ENCODE peak calls at places on chromosomes 11 and 22, in seven cellular contexts. One of them, this sample, is unnamed.

GRCh38 chr11:60345489-60345888 is 18.4 kb downstream of the MS4A6E start:
- DNase-seq in CD8-positive, alpha-beta T cell: no peak
- DNase-seq in A549: no peak
- DNase-seq in RWPE1: no peak
- DNase-seq in colonic mucosa: no peak
- DNase-seq in nephron progenitor cell: peak; percentile 12
- DNase-seq in AG10803: no peak
- DNase-seq in this sample: no peak

GRCh38 chr11:69541501-69542313 is 60.2 kb downstream of the LINC01488 start:
- DNase-seq in CD8-positive, alpha-beta T cell: no peak
- DNase-seq in A549: peak; percentile 80
- DNase-seq in RWPE1: no peak
- DNase-seq in colonic mucosa: no peak
- DNase-seq in nephron progenitor cell: no peak
- DNase-seq in AG10803: peak; percentile 55
- DNase-seq in this sample: peak; percentile 52

GRCh38 chr11:4680341-4680740 is 17.3 kb downstream of the OR51E2 start:
- DNase-seq in CD8-positive, alpha-beta T cell: no peak
- DNase-seq in A549: no peak
- DNase-seq in RWPE1: no peak
- DNase-seq in colonic mucosa: no peak
- DNase-seq in nephron progenitor cell: no peak
- DNase-seq in AG10803: no peak
- DNase-seq in this sample: no peak

GRCh38 chr11:103338621-103339484 is 229.6 kb downstream of the DYNC2H1 start:
- DNase-seq in CD8-positive, alpha-beta T cell: no peak
- DNase-seq in A549: no peak
- DNase-seq in RWPE1: no peak
- DNase-seq in colonic mucosa: no peak
- DNase-seq in nephron progenitor cell: peak; percentile 6
- DNase-seq in AG10803: peak; percentile 44
- DNase-seq in this sample: no peak

GRCh38 chr11:131666617-131667016 is 296.2 kb downstream of the NTM start:
- DNase-seq in CD8-positive, alpha-beta T cell: no peak
- DNase-seq in A549: no peak
- DNase-seq in RWPE1: no peak
- DNase-seq in colonic mucosa: no peak
- DNase-seq in nephron progenitor cell: no peak
- DNase-seq in AG10803: peak; percentile 78
- DNase-seq in this sample: no peak

GRCh38 chr11:75105462-75105925 is 8.8 kb upstream of the OR2AT4 start:
- DNase-seq in CD8-positive, alpha-beta T cell: no peak
- DNase-seq in A549: no peak
- DNase-seq in RWPE1: no peak
- DNase-seq in colonic mucosa: no peak
- DNase-seq in nephron progenitor cell: no peak
- DNase-seq in AG10803: no peak
- DNase-seq in this sample: no peak

GRCh38 chr22:32823024-32823730 is 21.7 kb downstream of the TIMP3 start:
- DNase-seq in CD8-positive, alpha-beta T cell: no peak
- DNase-seq in A549: peak; percentile 25
- DNase-seq in RWPE1: no peak
- DNase-seq in colonic mucosa: peak; percentile 48
- DNase-seq in nephron progenitor cell: peak; percentile 54
- DNase-seq in AG10803: no peak
- DNase-seq in this sample: no peak

GRCh38 chr11:129023968-129024676 is 81.5 kb upstream of the TP53AIP1 start:
- DNase-seq in CD8-positive, alpha-beta T cell: peak; percentile 14
- DNase-seq in A549: no peak
- DNase-seq in RWPE1: peak; percentile 82
- DNase-seq in colonic mucosa: peak; percentile 91
- DNase-seq in nephron progenitor cell: peak; percentile 3
- DNase-seq in AG10803: no peak
- DNase-seq in this sample: no peak

GRCh38 chr22:26404851-26405357 is 24.2 kb upstream of the ASPHD2 start:
- DNase-seq in CD8-positive, alpha-beta T cell: no peak
- DNase-seq in A549: no peak
- DNase-seq in RWPE1: no peak
- DNase-seq in colonic mucosa: no peak
- DNase-seq in nephron progenitor cell: no peak
- DNase-seq in AG10803: no peak
- DNase-seq in this sample: no peak

GRCh38 chr11:132632641-132633124 is 899.6 kb downstream of the OPCML start:
- DNase-seq in CD8-positive, alpha-beta T cell: no peak
- DNase-seq in A549: no peak
- DNase-seq in RWPE1: peak; percentile 60
- DNase-seq in colonic mucosa: no peak
- DNase-seq in nephron progenitor cell: no peak
- DNase-seq in AG10803: peak; percentile 99
- DNase-seq in this sample: no peak

GRCh38 chr11:117189191-117189940 is 9.8 kb upstream of the TAGLN start:
- DNase-seq in CD8-positive, alpha-beta T cell: no peak
- DNase-seq in A549: no peak
- DNase-seq in RWPE1: no peak
- DNase-seq in colonic mucosa: peak; percentile 33
- DNase-seq in nephron progenitor cell: no peak
- DNase-seq in AG10803: no peak
- DNase-seq in this sample: peak; percentile 70

GRCh38 chr22:30893434-30894370 is 74.9 kb downstream of the MORC2 start:
- DNase-seq in CD8-positive, alpha-beta T cell: no peak
- DNase-seq in A549: no peak
- DNase-seq in RWPE1: no peak
- DNase-seq in colonic mucosa: no peak
- DNase-seq in nephron progenitor cell: no peak
- DNase-seq in AG10803: no peak
- DNase-seq in this sample: no peak

GRCh38 chr11:22787055-22787454 is 42.5 kb downstream of the SVIP start:
- DNase-seq in CD8-positive, alpha-beta T cell: no peak
- DNase-seq in A549: no peak
- DNase-seq in RWPE1: no peak
- DNase-seq in colonic mucosa: no peak
- DNase-seq in nephron progenitor cell: no peak
- DNase-seq in AG10803: no peak
- DNase-seq in this sample: no peak

GRCh38 chr22:41341990-41342389 is 39.8 kb upstream of the TEF start:
- DNase-seq in CD8-positive, alpha-beta T cell: no peak
- DNase-seq in A549: no peak
- DNase-seq in RWPE1: no peak
- DNase-seq in colonic mucosa: no peak
- DNase-seq in nephron progenitor cell: no peak
- DNase-seq in AG10803: no peak
- DNase-seq in this sample: no peak

GRCh38 chr22:19691721-19692341 is 22.5 kb upstream of the SEPTIN5 start:
- DNase-seq in CD8-positive, alpha-beta T cell: no peak
- DNase-seq in A549: peak; percentile 18
- DNase-seq in RWPE1: peak; percentile 10
- DNase-seq in colonic mucosa: no peak
- DNase-seq in nephron progenitor cell: peak; percentile 37
- DNase-seq in AG10803: peak; percentile 59
- DNase-seq in this sample: peak; percentile 68

GRCh38 chr22:32995335-32995734 is 62.8 kb downstream of the SYN3 start:
- DNase-seq in CD8-positive, alpha-beta T cell: no peak
- DNase-seq in A549: no peak
- DNase-seq in RWPE1: no peak
- DNase-seq in colonic mucosa: no peak
- DNase-seq in nephron progenitor cell: no peak
- DNase-seq in AG10803: no peak
- DNase-seq in this sample: no peak

GRCh38 chr11:88310246-88310645 is 27.3 kb downstream of the CTSC start:
- DNase-seq in CD8-positive, alpha-beta T cell: no peak
- DNase-seq in A549: no peak
- DNase-seq in RWPE1: no peak
- DNase-seq in colonic mucosa: no peak
- DNase-seq in nephron progenitor cell: no peak
- DNase-seq in AG10803: peak; percentile 18
- DNase-seq in this sample: no peak

GRCh38 chr22:29726104-29726503 is 6.3 kb downstream of the CABP7 start:
- DNase-seq in CD8-positive, alpha-beta T cell: no peak
- DNase-seq in A549: no peak
- DNase-seq in RWPE1: no peak
- DNase-seq in colonic mucosa: no peak
- DNase-seq in nephron progenitor cell: no peak
- DNase-seq in AG10803: no peak
- DNase-seq in this sample: no peak

GRCh38 chr11:116813781-116814471 is 9.2 kb downstream of the APOA4 start:
- DNase-seq in CD8-positive, alpha-beta T cell: no peak
- DNase-seq in A549: no peak
- DNase-seq in RWPE1: no peak
- DNase-seq in colonic mucosa: no peak
- DNase-seq in nephron progenitor cell: no peak
- DNase-seq in AG10803: no peak
- DNase-seq in this sample: no peak

GRCh38 chr22:44193537-44193896 is 12.8 kb downstream of the PARVG start:
- DNase-seq in CD8-positive, alpha-beta T cell: no peak
- DNase-seq in A549: no peak
- DNase-seq in RWPE1: peak; percentile 7
- DNase-seq in colonic mucosa: no peak
- DNase-seq in nephron progenitor cell: no peak
- DNase-seq in AG10803: no peak
- DNase-seq in this sample: no peak

GRCh38 chr11:134939905-134940304 is 527.9 kb upstream of the B3GAT1 start:
- DNase-seq in CD8-positive, alpha-beta T cell: no peak
- DNase-seq in A549: no peak
- DNase-seq in RWPE1: no peak
- DNase-seq in colonic mucosa: no peak
- DNase-seq in nephron progenitor cell: peak; percentile 41
- DNase-seq in AG10803: no peak
- DNase-seq in this sample: no peak

GRCh38 chr22:25900880-25901279 is 158.9 kb downstream of the MYO18B start:
- DNase-seq in CD8-positive, alpha-beta T cell: no peak
- DNase-seq in A549: no peak
- DNase-seq in RWPE1: no peak
- DNase-seq in colonic mucosa: no peak
- DNase-seq in nephron progenitor cell: no peak
- DNase-seq in AG10803: no peak
- DNase-seq in this sample: no peak

GRCh38 chr11:3146612-3147256 is 18.4 kb downstream of the OSBPL5 start:
- DNase-seq in CD8-positive, alpha-beta T cell: no peak
- DNase-seq in A549: no peak
- DNase-seq in RWPE1: no peak
- DNase-seq in colonic mucosa: no peak
- DNase-seq in nephron progenitor cell: no peak
- DNase-seq in AG10803: peak; percentile 74
- DNase-seq in this sample: no peak

DNA sequence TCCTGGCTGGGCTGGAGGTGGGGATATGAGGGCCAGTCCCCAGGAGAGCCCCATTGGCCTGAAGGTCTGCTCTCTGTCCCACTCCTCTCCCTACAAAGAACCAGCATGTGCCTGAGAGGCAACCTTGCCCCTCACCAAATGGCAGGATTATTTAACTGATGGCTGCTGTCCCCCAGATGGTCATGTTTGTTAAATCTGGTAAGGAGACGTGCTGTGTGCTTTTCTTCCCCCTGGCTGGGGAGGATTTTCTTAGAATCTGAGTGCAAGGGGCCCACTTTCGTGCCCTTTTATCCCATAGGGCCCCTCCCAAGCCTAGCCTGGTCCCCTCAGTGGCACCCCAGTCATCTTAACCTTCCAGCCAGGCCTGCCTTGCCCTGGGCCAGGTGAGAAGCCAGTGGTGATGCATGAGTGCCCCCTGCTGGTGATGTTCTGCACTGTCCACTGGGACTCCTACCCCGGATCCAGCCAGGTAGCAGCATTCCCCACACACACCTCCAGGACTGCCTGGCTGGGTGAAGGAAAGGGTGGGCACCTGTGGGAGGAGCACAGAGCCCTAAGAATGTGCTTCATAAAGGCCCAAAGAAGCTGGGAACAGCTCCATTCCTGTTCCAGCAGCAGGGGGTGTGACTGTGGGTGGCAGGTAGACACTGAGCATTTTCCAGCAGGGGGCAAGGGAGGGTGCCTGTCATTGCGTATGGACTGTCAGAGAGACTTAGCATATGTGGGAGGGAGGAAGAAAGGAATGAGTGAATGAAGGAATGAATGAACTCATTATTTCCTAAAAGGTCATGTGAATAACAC is 28.9 kb downstream of the MFNG start:
- DNase-seq in CD8-positive, alpha-beta T cell: peak; percentile 80
- DNase-seq in A549: peak; percentile 70
- DNase-seq in RWPE1: peak; percentile 65
- DNase-seq in colonic mucosa: peak; percentile 86
- DNase-seq in nephron progenitor cell: peak; percentile 90
- DNase-seq in AG10803: peak; percentile 31
- DNase-seq in this sample: no peak
- TF ChIP-seq CTCF in CD8-positive, alpha-beta T cell: peak; percentile 82
- TF ChIP-seq CTCF in A549: peak; percentile 87
- TF ChIP-seq CTCF in RWPE1: peak; percentile 91
- TF ChIP-seq CTCF in colonic mucosa: peak; percentile 81
- TF ChIP-seq CTCF in nephron progenitor cell: peak; percentile 93
- TF ChIP-seq CTCF in AG10803: peak; percentile 96
- TF ChIP-seq CTCF in this sample: peak; percentile 98

GRCh38 chr11:66069715-66070603 is at the start of gene PACS1:
- DNase-seq in CD8-positive, alpha-beta T cell: peak; percentile 81
- DNase-seq in A549: peak; percentile 74
- DNase-seq in RWPE1: peak; percentile 66
- DNase-seq in colonic mucosa: peak; percentile 72
- DNase-seq in nephron progenitor cell: peak; percentile 75
- DNase-seq in AG10803: peak; percentile 91
- DNase-seq in this sample: no peak
- TF ChIP-seq CTCF in CD8-positive, alpha-beta T cell: no peak
- TF ChIP-seq CTCF in A549: no peak
- TF ChIP-seq CTCF in RWPE1: no peak
- TF ChIP-seq CTCF in colonic mucosa: no peak
- TF ChIP-seq CTCF in nephron progenitor cell: no peak
- TF ChIP-seq CTCF in AG10803: no peak
- TF ChIP-seq CTCF in this sample: peak; percentile 35

DNA sequence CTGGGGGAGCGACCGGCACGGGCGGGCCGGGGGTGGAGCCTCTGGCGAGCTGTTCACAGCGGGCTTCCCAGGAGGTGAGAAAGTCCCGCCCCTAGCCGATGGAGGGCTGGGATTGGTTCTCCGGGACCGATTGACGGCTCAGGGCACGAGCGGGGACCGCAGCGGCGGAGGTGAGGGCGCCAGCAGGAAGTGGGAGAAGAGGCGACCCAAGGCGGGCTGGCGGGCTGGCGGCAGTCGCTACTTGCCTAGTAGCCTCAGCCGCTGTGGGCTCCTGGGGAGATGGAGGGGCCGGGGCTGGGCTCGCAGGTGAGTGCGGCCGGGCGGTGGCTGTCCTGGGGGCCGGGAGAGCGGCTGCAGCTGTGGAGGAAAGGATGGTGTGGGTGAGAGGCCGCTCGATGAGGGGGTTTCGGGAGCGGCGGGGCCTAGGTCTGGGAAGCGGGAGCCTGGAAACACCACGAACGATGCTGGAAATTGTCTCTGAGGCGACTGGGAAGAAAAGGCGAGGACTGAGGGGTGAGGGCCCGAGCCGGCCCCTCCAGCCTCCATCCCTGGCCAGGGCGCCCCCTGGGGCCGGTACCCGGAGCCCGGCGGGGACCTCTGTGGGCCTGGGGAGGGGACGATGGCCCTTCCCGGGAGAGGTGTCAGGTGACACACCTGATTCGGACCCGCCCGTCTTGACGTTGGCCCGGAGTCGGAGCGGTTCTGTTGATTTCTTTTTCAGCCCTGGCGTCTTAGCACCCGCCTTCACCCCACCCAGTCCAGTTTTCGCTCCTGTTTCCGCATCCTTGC is at the start of gene ZDHHC13:
- DNase-seq in CD8-positive, alpha-beta T cell: peak; percentile 93
- DNase-seq in A549: peak; percentile 97
- DNase-seq in RWPE1: peak; percentile 98
- DNase-seq in colonic mucosa: peak; percentile 99
- DNase-seq in nephron progenitor cell: peak; percentile 97
- DNase-seq in AG10803: peak; percentile 82
- DNase-seq in this sample: peak; percentile 95
- TF ChIP-seq CTCF in CD8-positive, alpha-beta T cell: no peak
- TF ChIP-seq CTCF in A549: peak; percentile 51
- TF ChIP-seq CTCF in RWPE1: peak; percentile 34
- TF ChIP-seq CTCF in colonic mucosa: peak; percentile 23
- TF ChIP-seq CTCF in nephron progenitor cell: peak; percentile 19
- TF ChIP-seq CTCF in AG10803: peak; percentile 47
- TF ChIP-seq CTCF in this sample: peak; percentile 78

GRCh38 chr11:85694385-85694980 is 8.5 kb upstream of the CCDC89 start:
- DNase-seq in CD8-positive, alpha-beta T cell: no peak
- DNase-seq in A549: peak; percentile 31
- DNase-seq in RWPE1: peak; percentile 39
- DNase-seq in colonic mucosa: no peak
- DNase-seq in nephron progenitor cell: no peak
- DNase-seq in AG10803: peak; percentile 64
- DNase-seq in this sample: no peak
- TF ChIP-seq CTCF in CD8-positive, alpha-beta T cell: peak; percentile 88
- TF ChIP-seq CTCF in A549: peak; percentile 86
- TF ChIP-seq CTCF in RWPE1: peak; percentile 52
- TF ChIP-seq CTCF in colonic mucosa: peak; percentile 34
- TF ChIP-seq CTCF in nephron progenitor cell: peak; percentile 35
- TF ChIP-seq CTCF in AG10803: peak; percentile 70
- TF ChIP-seq CTCF in this sample: peak; percentile 89